ENCODE peak calls at places on chromosomes 5 and 9, in nine cellular contexts. One of them, this sample, is unnamed.

GRCh38 chr5:59685806-59686205 is 207.7 kb downstream of the PDE4D start:
- DNase-seq in GM12865: peak; percentile 40
- DNase-seq in transverse colon: no peak
- DNase-seq in tibial artery: no peak
- DNase-seq in fibroblast of lung: peak; percentile 65
- DNase-seq in epithelial cell of esophagus: no peak
- DNase-seq in fibroblast of mammary gland: peak; percentile 40
- DNase-seq in cardiac fibroblast: peak; percentile 3
- DNase-seq in AG10803: peak; percentile 65
- DNase-seq in this sample: peak; percentile 16

GRCh38 chr5:177409043-177409801 is at the start of gene F12:
- DNase-seq in GM12865: no peak
- DNase-seq in transverse colon: no peak
- DNase-seq in tibial artery: no peak
- DNase-seq in fibroblast of lung: no peak
- DNase-seq in epithelial cell of esophagus: no peak
- DNase-seq in fibroblast of mammary gland: no peak
- DNase-seq in cardiac fibroblast: no peak
- DNase-seq in AG10803: no peak
- DNase-seq in this sample: no peak

GRCh38 chr5:137292461-137293025 is 206.6 kb downstream of the SPOCK1 start:
- DNase-seq in GM12865: no peak
- DNase-seq in transverse colon: peak; percentile 11
- DNase-seq in tibial artery: no peak
- DNase-seq in fibroblast of lung: no peak
- DNase-seq in epithelial cell of esophagus: no peak
- DNase-seq in fibroblast of mammary gland: no peak
- DNase-seq in cardiac fibroblast: no peak
- DNase-seq in AG10803: no peak
- DNase-seq in this sample: no peak

GRCh38 chr9:109272745-109273144 is 48.1 kb downstream of the EPB41L4B start:
- DNase-seq in GM12865: no peak
- DNase-seq in transverse colon: no peak
- DNase-seq in tibial artery: no peak
- DNase-seq in fibroblast of lung: no peak
- DNase-seq in epithelial cell of esophagus: no peak
- DNase-seq in fibroblast of mammary gland: no peak
- DNase-seq in cardiac fibroblast: no peak
- DNase-seq in AG10803: no peak
- DNase-seq in this sample: no peak

GRCh38 chr9:107358867-107359440 is 75.9 kb downstream of the RAD23B start:
- DNase-seq in GM12865: no peak
- DNase-seq in transverse colon: no peak
- DNase-seq in tibial artery: no peak
- DNase-seq in fibroblast of lung: no peak
- DNase-seq in epithelial cell of esophagus: no peak
- DNase-seq in fibroblast of mammary gland: no peak
- DNase-seq in cardiac fibroblast: no peak
- DNase-seq in AG10803: no peak
- DNase-seq in this sample: no peak

GRCh38 chr9:98315551-98316060 is 60.2 kb upstream of the TBC1D2 start:
- DNase-seq in GM12865: peak; percentile 84
- DNase-seq in transverse colon: peak; percentile 78
- DNase-seq in tibial artery: peak; percentile 75
- DNase-seq in fibroblast of lung: peak; percentile 86
- DNase-seq in epithelial cell of esophagus: peak; percentile 81
- DNase-seq in fibroblast of mammary gland: peak; percentile 90
- DNase-seq in cardiac fibroblast: peak; percentile 91
- DNase-seq in AG10803: peak; percentile 82
- DNase-seq in this sample: peak; percentile 78

GRCh38 chr5:10682429-10682746 is 78.6 kb downstream of the DAP start:
- DNase-seq in GM12865: no peak
- DNase-seq in transverse colon: no peak
- DNase-seq in tibial artery: no peak
- DNase-seq in fibroblast of lung: no peak
- DNase-seq in epithelial cell of esophagus: no peak
- DNase-seq in fibroblast of mammary gland: no peak
- DNase-seq in cardiac fibroblast: no peak
- DNase-seq in AG10803: no peak
- DNase-seq in this sample: no peak

GRCh38 chr9:109015026-109015280 is 1.7 kb upstream of the CTNNAL1 start:
- DNase-seq in GM12865: no peak
- DNase-seq in transverse colon: no peak
- DNase-seq in tibial artery: no peak
- DNase-seq in fibroblast of lung: no peak
- DNase-seq in epithelial cell of esophagus: no peak
- DNase-seq in fibroblast of mammary gland: no peak
- DNase-seq in cardiac fibroblast: no peak
- DNase-seq in AG10803: no peak
- DNase-seq in this sample: no peak

GRCh38 chr5:153571157-153571556 is 80.7 kb downstream of the GRIA1 start:
- DNase-seq in GM12865: no peak
- DNase-seq in transverse colon: no peak
- DNase-seq in tibial artery: no peak
- DNase-seq in fibroblast of lung: no peak
- DNase-seq in epithelial cell of esophagus: no peak
- DNase-seq in fibroblast of mammary gland: no peak
- DNase-seq in cardiac fibroblast: no peak
- DNase-seq in AG10803: no peak
- DNase-seq in this sample: no peak

GRCh38 chr9:111258209-111258877 is 71.7 kb downstream of the OR2K2 start:
- DNase-seq in GM12865: no peak
- DNase-seq in transverse colon: no peak
- DNase-seq in tibial artery: no peak
- DNase-seq in fibroblast of lung: no peak
- DNase-seq in epithelial cell of esophagus: no peak
- DNase-seq in fibroblast of mammary gland: no peak
- DNase-seq in cardiac fibroblast: no peak
- DNase-seq in AG10803: no peak
- DNase-seq in this sample: no peak

GRCh38 chr9:119802621-119803020 is 433.4 kb upstream of the BRINP1 start:
- DNase-seq in GM12865: no peak
- DNase-seq in transverse colon: peak; percentile 11
- DNase-seq in tibial artery: peak; percentile 78
- DNase-seq in fibroblast of lung: no peak
- DNase-seq in epithelial cell of esophagus: no peak
- DNase-seq in fibroblast of mammary gland: peak; percentile 17
- DNase-seq in cardiac fibroblast: no peak
- DNase-seq in AG10803: peak; percentile 89
- DNase-seq in this sample: no peak

GRCh38 chr9:69122086-69122390 is 52.0 kb upstream of the TJP2 start:
- DNase-seq in GM12865: peak; percentile 44
- DNase-seq in transverse colon: peak; percentile 68
- DNase-seq in tibial artery: peak; percentile 84
- DNase-seq in fibroblast of lung: peak; percentile 71
- DNase-seq in epithelial cell of esophagus: peak; percentile 70
- DNase-seq in fibroblast of mammary gland: peak; percentile 49
- DNase-seq in cardiac fibroblast: peak; percentile 75
- DNase-seq in AG10803: peak; percentile 49
- DNase-seq in this sample: peak; percentile 77

GRCh38 chr5:150391064-150391834 is 21.5 kb downstream of the CD74 start:
- DNase-seq in GM12865: no peak
- DNase-seq in transverse colon: no peak
- DNase-seq in tibial artery: no peak
- DNase-seq in fibroblast of lung: no peak
- DNase-seq in epithelial cell of esophagus: no peak
- DNase-seq in fibroblast of mammary gland: no peak
- DNase-seq in cardiac fibroblast: no peak
- DNase-seq in AG10803: no peak
- DNase-seq in this sample: no peak

GRCh38 chr9:115109486-115109885 is 8.5 kb downstream of the TNC start:
- DNase-seq in GM12865: no peak
- DNase-seq in transverse colon: no peak
- DNase-seq in tibial artery: no peak
- DNase-seq in fibroblast of lung: peak; percentile 51
- DNase-seq in epithelial cell of esophagus: peak; percentile 65
- DNase-seq in fibroblast of mammary gland: peak; percentile 70
- DNase-seq in cardiac fibroblast: peak; percentile 25
- DNase-seq in AG10803: peak; percentile 82
- DNase-seq in this sample: peak; percentile 59

DNA sequence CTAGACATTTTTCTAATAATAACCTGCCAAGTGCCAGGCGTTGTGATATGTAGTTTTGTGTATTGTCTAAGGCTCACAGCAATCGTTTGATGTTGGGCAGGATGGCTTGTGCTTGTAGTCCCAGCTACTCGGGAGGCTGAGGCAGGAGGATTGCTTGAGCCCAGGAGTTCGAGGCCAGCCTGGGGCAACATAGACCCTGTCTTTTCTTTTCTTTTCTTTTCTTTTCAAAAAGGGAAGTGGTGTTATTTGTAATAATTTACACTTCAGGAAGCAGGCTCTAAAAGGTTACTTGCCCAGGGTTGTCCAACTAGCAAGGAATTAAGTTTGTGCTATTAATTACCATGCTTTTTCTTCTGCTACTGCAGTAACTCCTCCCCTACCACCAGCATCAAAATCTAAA is 3.2 kb downstream of the ZNF131 start:
- DNase-seq in GM12865: no peak
- DNase-seq in transverse colon: no peak
- DNase-seq in tibial artery: no peak
- DNase-seq in fibroblast of lung: no peak
- DNase-seq in epithelial cell of esophagus: no peak
- DNase-seq in fibroblast of mammary gland: no peak
- DNase-seq in cardiac fibroblast: no peak
- DNase-seq in AG10803: no peak
- DNase-seq in this sample: no peak
- H3K4me3 ChIP-seq in GM12865: no peak overlapping the region
- H3K4me3 ChIP-seq in transverse colon: no peak overlapping the region
- H3K4me3 ChIP-seq in tibial artery: no peak overlapping the region
- H3K4me3 ChIP-seq in fibroblast of lung: no peak overlapping the region
- H3K4me3 ChIP-seq in epithelial cell of esophagus: no peak overlapping the region
- H3K4me3 ChIP-seq in fibroblast of mammary gland: no peak overlapping the region
- H3K4me3 ChIP-seq in cardiac fibroblast: no peak overlapping the region
- H3K4me3 ChIP-seq in AG10803: no peak overlapping the region
- H3K4me3 ChIP-seq in this sample: no peak overlapping the region

DNA sequence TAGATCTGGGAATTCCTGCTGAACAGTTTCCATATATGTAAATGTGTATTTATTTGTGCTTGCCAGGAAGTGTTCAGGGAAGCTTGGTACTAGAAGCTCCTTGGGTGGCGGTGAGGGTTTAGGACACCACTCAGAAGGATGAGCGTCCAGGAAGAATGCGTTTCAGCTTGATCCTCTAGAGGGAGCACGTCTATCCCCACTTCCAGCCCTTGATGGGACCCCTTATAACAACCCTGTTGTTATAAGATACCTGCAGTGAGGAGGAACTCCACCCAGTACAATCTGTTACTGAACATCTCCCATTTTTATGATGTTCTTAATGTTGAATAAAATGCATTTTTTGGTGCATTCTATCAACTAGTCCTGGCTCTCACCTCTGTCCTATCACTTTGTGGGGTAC is 88.9 kb downstream of the CYFIP2 start:
- DNase-seq in GM12865: no peak
- DNase-seq in transverse colon: no peak
- DNase-seq in tibial artery: no peak
- DNase-seq in fibroblast of lung: no peak
- DNase-seq in epithelial cell of esophagus: peak; percentile 14
- DNase-seq in fibroblast of mammary gland: no peak
- DNase-seq in cardiac fibroblast: no peak
- DNase-seq in AG10803: no peak
- DNase-seq in this sample: no peak
- TF ChIP-seq CTCF in GM12865: peak; percentile 14
- TF ChIP-seq CTCF in transverse colon: no peak
- TF ChIP-seq CTCF in tibial artery: no peak
- TF ChIP-seq CTCF in fibroblast of lung: peak; percentile 57
- TF ChIP-seq CTCF in epithelial cell of esophagus: peak; percentile 32
- TF ChIP-seq CTCF in fibroblast of mammary gland: peak; percentile 45
- TF ChIP-seq CTCF in cardiac fibroblast: peak; percentile 46
- TF ChIP-seq CTCF in AG10803: peak; percentile 35
- TF ChIP-seq CTCF in this sample: peak; percentile 49

GRCh38 chr5:155514105-155514563 is 500.6 kb downstream of the KIF4B start:
- DNase-seq in GM12865: no peak
- DNase-seq in transverse colon: no peak
- DNase-seq in tibial artery: no peak
- DNase-seq in fibroblast of lung: no peak
- DNase-seq in epithelial cell of esophagus: peak; percentile 20
- DNase-seq in fibroblast of mammary gland: no peak
- DNase-seq in cardiac fibroblast: no peak
- DNase-seq in AG10803: no peak
- DNase-seq in this sample: no peak
- H3K4me3 ChIP-seq in GM12865: no peak overlapping the region
- H3K4me3 ChIP-seq in transverse colon: no peak overlapping the region
- H3K4me3 ChIP-seq in tibial artery: no peak overlapping the region
- H3K4me3 ChIP-seq in fibroblast of lung: no peak overlapping the region
- H3K4me3 ChIP-seq in epithelial cell of esophagus: no peak overlapping the region
- H3K4me3 ChIP-seq in fibroblast of mammary gland: no peak overlapping the region
- H3K4me3 ChIP-seq in cardiac fibroblast: no peak overlapping the region
- H3K4me3 ChIP-seq in AG10803: no peak overlapping the region
- H3K4me3 ChIP-seq in this sample: no peak overlapping the region

DNA sequence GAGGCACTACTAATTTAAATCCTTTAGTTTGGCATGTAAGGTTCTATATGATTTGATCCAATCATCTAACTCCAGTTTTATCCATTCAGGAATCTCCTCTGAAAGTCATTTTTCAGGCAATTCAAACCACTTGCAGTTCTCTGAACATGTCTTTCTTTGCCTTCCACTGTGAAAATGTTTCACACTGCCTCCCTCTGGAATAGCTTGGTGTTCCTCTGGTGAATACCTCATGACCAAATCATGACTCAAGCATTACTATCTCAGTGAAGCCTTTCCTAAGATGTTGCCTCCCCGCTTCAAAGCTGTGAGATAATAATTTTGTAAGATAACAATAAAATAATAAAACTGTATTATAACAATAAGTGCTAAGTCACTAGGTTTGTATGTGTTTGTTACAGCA is 981.1 kb downstream of the DTWD2 start:
- DNase-seq in GM12865: no peak
- DNase-seq in transverse colon: no peak
- DNase-seq in tibial artery: no peak
- DNase-seq in fibroblast of lung: no peak
- DNase-seq in epithelial cell of esophagus: peak; percentile 3
- DNase-seq in fibroblast of mammary gland: no peak
- DNase-seq in cardiac fibroblast: peak; percentile 4
- DNase-seq in AG10803: no peak
- DNase-seq in this sample: no peak
- TF ChIP-seq CTCF in GM12865: no peak
- TF ChIP-seq CTCF in transverse colon: no peak
- TF ChIP-seq CTCF in tibial artery: no peak
- TF ChIP-seq CTCF in fibroblast of lung: no peak
- TF ChIP-seq CTCF in epithelial cell of esophagus: no peak
- TF ChIP-seq CTCF in fibroblast of mammary gland: no peak
- TF ChIP-seq CTCF in cardiac fibroblast: no peak
- TF ChIP-seq CTCF in AG10803: no peak
- TF ChIP-seq CTCF in this sample: no peak

GRCh38 chr9:3887798-3888495 is 362.1 kb upstream of the RFX3 start:
- DNase-seq in GM12865: no peak
- DNase-seq in transverse colon: no peak
- DNase-seq in tibial artery: no peak
- DNase-seq in fibroblast of lung: no peak
- DNase-seq in epithelial cell of esophagus: peak; percentile 67
- DNase-seq in fibroblast of mammary gland: no peak
- DNase-seq in cardiac fibroblast: no peak
- DNase-seq in AG10803: no peak
- DNase-seq in this sample: no peak

GRCh38 chr9:3888496-3888858 is 362.7 kb upstream of the RFX3 start:
- DNase-seq in GM12865: no peak
- DNase-seq in transverse colon: no peak
- DNase-seq in tibial artery: no peak
- DNase-seq in fibroblast of lung: no peak
- DNase-seq in epithelial cell of esophagus: no peak
- DNase-seq in fibroblast of mammary gland: no peak
- DNase-seq in cardiac fibroblast: no peak
- DNase-seq in AG10803: no peak
- DNase-seq in this sample: no peak

GRCh38 chr9:3884736-3885135 is 358.9 kb upstream of the RFX3 start:
- DNase-seq in GM12865: no peak
- DNase-seq in transverse colon: no peak
- DNase-seq in tibial artery: no peak
- DNase-seq in fibroblast of lung: no peak
- DNase-seq in epithelial cell of esophagus: no peak
- DNase-seq in fibroblast of mammary gland: no peak
- DNase-seq in cardiac fibroblast: no peak
- DNase-seq in AG10803: no peak
- DNase-seq in this sample: no peak

GRCh38 chr9:3887121-3887797 is 361.5 kb upstream of the RFX3 start:
- DNase-seq in GM12865: no peak
- DNase-seq in transverse colon: no peak
- DNase-seq in tibial artery: no peak
- DNase-seq in fibroblast of lung: no peak
- DNase-seq in epithelial cell of esophagus: peak; percentile 22
- DNase-seq in fibroblast of mammary gland: no peak
- DNase-seq in cardiac fibroblast: no peak
- DNase-seq in AG10803: no peak
- DNase-seq in this sample: no peak
- H3K4me3 ChIP-seq in GM12865: no peak overlapping the region
- H3K4me3 ChIP-seq in transverse colon: no peak overlapping the region
- H3K4me3 ChIP-seq in tibial artery: no peak overlapping the region
- H3K4me3 ChIP-seq in fibroblast of lung: no peak overlapping the region
- H3K4me3 ChIP-seq in epithelial cell of esophagus: no peak overlapping the region
- H3K4me3 ChIP-seq in fibroblast of mammary gland: no peak overlapping the region
- H3K4me3 ChIP-seq in cardiac fibroblast: no peak overlapping the region
- H3K4me3 ChIP-seq in AG10803: no peak overlapping the region
- H3K4me3 ChIP-seq in this sample: no peak overlapping the region